ENCODE peak calls at places on chromosomes 13 and 19, in eight cellular contexts. R is adrenal gland, E is left ventricle myocardium inferior, I is uterus, S is choroid plexus epithelial cell, D is AG09309, X is HL-60, U is neural progenitor cell. Y is an unnamed sample.

GRCh38 chr13:78700121-78700910 is 41.4 kb upstream of the OBI1 start:
- DNase-seq in R (no peak), E (no peak), I (no peak), S (peak; percentile 64), D (no peak), X (no peak), U (no peak), Y (no peak)

GRCh38 chr19:41366089-41366488 is 2.1 kb upstream of the B9D2 start:
- DNase-seq in R (no peak), E (no peak), I (no peak), S (no peak), D (no peak), X (no peak), U (no peak), Y (no peak)

GRCh38 chr13:84265365-84265764 is 383.1 kb upstream of the SLITRK1 start:
- DNase-seq in R (no peak), E (no peak), I (no peak), S (no peak), D (no peak), X (no peak), U (no peak), Y (no peak)

GRCh38 chr13:42970824-42971669 is 21.0 kb downstream of the EPSTI1 start:
- DNase-seq in R (peak; percentile 65), E (no peak), I (no peak), S (peak; percentile 72), D (no peak), X (peak; percentile 13), U (peak; percentile 71), Y (no peak)

GRCh38 chr19:13841339-13842293 is 35.3 kb upstream of the NANOS3 start:
- DNase-seq in R (peak; percentile 68), E (no peak), I (peak; percentile 65), S (no peak), D (no peak), X (peak; percentile 74), U (no peak), Y (peak; percentile 96)

GRCh38 chr19:45125975-45126493 is 33.1 kb downstream of the PPP1R37 start:
- DNase-seq in R (peak; percentile 86), E (peak; percentile 31), I (peak; percentile 27), S (peak; percentile 59), D (no peak), X (peak; percentile 54), U (peak; percentile 76), Y (peak; percentile 91)

GRCh38 chr13:107563099-107563925 is 652.0 kb downstream of the LIG4 start:
- DNase-seq in R (no peak), E (no peak), I (no peak), S (peak; percentile 45), D (no peak), X (no peak), U (peak; percentile 42), Y (no peak)

GRCh38 chr19:45827459-45828093 is 12.5 kb upstream of the RSPH6A start:
- DNase-seq in R (no peak), E (no peak), I (no peak), S (no peak), D (no peak), X (no peak), U (no peak), Y (no peak)

GRCh38 chr13:42275098-42275471 is 3.1 kb downstream of the AKAP11 start:
- DNase-seq in R (no peak), E (no peak), I (no peak), S (no peak), D (no peak), X (no peak), U (no peak), Y (no peak)

GRCh38 chr13:40193290-40194203 is 472.9 kb downstream of the FOXO1 start:
- DNase-seq in R (no peak), E (no peak), I (peak; percentile 39), S (no peak), D (no peak), X (no peak), U (no peak), Y (peak; percentile 87)

GRCh38 chr13:112756081-112756480 is 66.2 kb downstream of the ATP11A start:
- DNase-seq in R (no peak), E (no peak), I (no peak), S (no peak), D (no peak), X (no peak), U (no peak), Y (no peak)

GRCh38 chr19:29781582-29782580 is 29.9 kb upstream of the CCNE1 start:
- DNase-seq in R (no peak), E (no peak), I (no peak), S (no peak), D (no peak), X (no peak), U (no peak), Y (no peak)

GRCh38 chr13:74243637-74244526 is 109.7 kb upstream of the KLF12 start:
- DNase-seq in R (no peak), E (no peak), I (no peak), S (peak; percentile 41), D (peak; percentile 62), X (no peak), U (no peak), Y (no peak)

GRCh38 chr19:45403781-45404556 is 900 bp downstream of the PPP1R13L start:
- DNase-seq in R (peak; percentile 77), E (peak; percentile 75), I (peak; percentile 37), S (peak; percentile 54), D (no peak), X (no peak), U (peak; percentile 77), Y (peak; percentile 60)

GRCh38 chr19:10551698-10552301 is 8.1 kb downstream of the ATG4D start:
- DNase-seq in R (no peak), E (no peak), I (no peak), S (peak; percentile 46), D (no peak), X (no peak), U (no peak), Y (no peak)

GRCh38 chr19:41318696-41319499 is 8.9 kb downstream of the CCDC97 start:
- DNase-seq in R (no peak), E (no peak), I (no peak), S (no peak), D (no peak), X (no peak), U (no peak), Y (no peak)

GRCh38 chr13:82370306-82370705 is 1512.0 kb downstream of the SLITRK1 start:
- DNase-seq in R (no peak), E (no peak), I (no peak), S (peak; percentile 36), D (no peak), X (no peak), U (no peak), Y (no peak)

DNA sequence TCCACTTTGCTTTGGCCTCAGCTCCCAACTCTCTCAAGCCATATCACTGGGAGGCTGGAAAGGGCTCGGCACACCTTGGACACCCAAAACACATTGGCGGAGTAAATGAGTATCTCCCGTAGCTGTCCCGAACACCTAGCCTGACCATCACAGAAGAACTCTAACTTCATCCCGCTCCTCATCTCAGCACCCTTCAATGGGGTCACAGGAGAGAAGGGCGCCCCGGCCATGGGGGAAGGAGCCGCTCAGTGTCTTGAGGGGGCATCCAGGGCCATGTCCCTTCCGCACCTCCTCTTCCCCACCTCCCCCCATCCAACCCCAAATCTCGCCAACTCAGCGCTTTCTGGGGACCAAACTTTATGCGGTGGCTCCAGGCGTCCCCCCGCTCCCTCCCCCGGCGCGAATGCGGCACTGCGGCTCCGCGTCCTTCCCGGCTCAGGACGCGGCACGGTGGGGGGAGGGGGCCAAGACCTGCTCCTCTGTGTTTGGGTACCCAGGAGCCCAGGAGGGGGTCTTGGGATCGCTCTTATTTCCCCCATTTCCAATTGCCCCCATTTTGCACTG is 3.0 kb downstream of the KCNC3 start:
- DNase-seq in R (no peak), E (no peak), I (no peak), S (no peak), D (no peak), X (no peak), U (no peak), Y (no peak)
- H3K4me3 ChIP-seq in R (no peak overlapping the region), E (peak overlapping the region; percentile 41), I (no peak overlapping the region), S (no peak overlapping the region), D (no peak overlapping the region), X (no peak overlapping the region), U (peak overlapping the region; percentile 36), Y (no peak overlapping the region)

DNA sequence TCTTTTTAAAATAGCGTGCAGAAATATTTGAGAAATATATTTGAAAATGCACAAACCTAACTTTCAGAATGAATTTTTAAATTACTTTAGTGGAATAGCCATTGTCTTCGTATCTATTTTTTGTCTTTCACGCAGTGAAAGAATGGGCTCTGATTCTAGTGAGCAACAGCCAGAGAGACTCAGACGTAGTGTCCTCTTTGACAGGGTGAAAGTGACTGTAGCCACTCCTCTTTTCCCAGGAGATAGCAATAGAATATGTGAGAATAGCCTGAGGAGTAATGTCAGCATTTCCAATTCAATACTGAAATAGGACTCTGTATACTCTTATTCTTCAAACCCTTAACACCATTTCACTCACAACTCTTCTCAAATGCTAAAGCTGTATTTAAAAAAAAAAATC is 625.9 kb upstream of the SLITRK6 start:
- DNase-seq in R (no peak), E (no peak), I (no peak), S (no peak), D (no peak), X (no peak), U (peak; percentile 2), Y (no peak)
- TF ChIP-seq CTCF in R (no peak), E (no peak), I (no peak), S (no peak), D (no peak), X (no peak), U (no peak), Y (no peak)

GRCh38 chr19:1401138-1401888 is at the start of gene GAMT:
- DNase-seq in R (no peak), E (peak; percentile 55), I (no peak), S (no peak), D (no peak), X (no peak), U (peak; percentile 76), Y (no peak)

GRCh38 chr19:1399745-1400144 is 1.6 kb downstream of the GAMT start:
- DNase-seq in R (no peak), E (no peak), I (no peak), S (no peak), D (no peak), X (no peak), U (no peak), Y (no peak)

GRCh38 chr19:1402411-1403070 is 1.2 kb upstream of the GAMT start:
- DNase-seq in R (no peak), E (no peak), I (no peak), S (no peak), D (no peak), X (no peak), U (no peak), Y (no peak)

GRCh38 chr19:1400281-1401137 is 833 bp downstream of the GAMT start:
- DNase-seq in R (peak; percentile 76), E (peak; percentile 71), I (no peak), S (no peak), D (no peak), X (no peak), U (peak; percentile 40), Y (no peak)

GRCh38 chr19:1401889-1402217 is 511 bp upstream of the GAMT start:
- DNase-seq in R (no peak), E (no peak), I (no peak), S (no peak), D (no peak), X (no peak), U (no peak), Y (no peak)
- H3K4me3 ChIP-seq in R (peak overlapping the region; percentile 57), E (peak overlapping the region; percentile 80), I (peak overlapping the region; percentile 49), S (peak overlapping the region; percentile 60), D (peak overlapping the region; percentile 74), X (no peak overlapping the region), U (peak overlapping the region; percentile 87), Y (no peak overlapping the region)

DNA sequence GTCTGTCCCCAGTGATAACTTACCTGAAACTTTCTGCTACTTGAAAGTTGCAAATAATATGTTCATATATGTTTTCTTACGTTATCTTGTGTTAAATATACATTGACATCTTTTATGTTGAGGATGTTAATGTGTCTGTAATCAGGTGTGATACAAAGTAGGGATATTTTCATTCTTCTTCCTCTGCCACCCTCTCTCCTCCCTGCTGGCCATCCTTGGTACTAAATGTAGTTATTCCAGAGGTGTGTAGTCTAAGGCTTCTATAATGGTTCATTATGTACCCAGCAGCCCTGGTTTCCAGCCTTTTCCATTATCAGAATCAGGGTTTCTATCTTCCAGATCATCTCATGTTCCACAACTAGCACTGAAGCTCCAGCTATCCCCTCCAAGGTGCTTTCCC is 606.7 kb upstream of the KLHL1 start:
- DNase-seq in R (no peak), E (no peak), I (no peak), S (no peak), D (no peak), X (no peak), U (no peak), Y (no peak)
- TF ChIP-seq CTCF in R (no peak), E (no peak), I (no peak), S (no peak), D (no peak), X (no peak), U (peak; percentile 34), Y (no peak)

Y was measured in lower leg skin.